ENCODE peak calls at places on chromosomes 12 and 14, in six cellular contexts. One of them, this sample, is unnamed. For H3K4me1, the result is how much of the 10 kb centered on the place peaks cover.

GRCh38 chr12:1925125-1925963 is 6.9 kb upstream of the CACNA2D4 start:
- DNase-seq in MM.1S: no peak
- DNase-seq in CD8-positive, alpha-beta T cell: no peak
- DNase-seq in PC-3: no peak
- DNase-seq in CD8-positive, alpha-beta memory T cell: no peak
- DNase-seq in mesendoderm: no peak
- DNase-seq in this sample: peak

GRCh38 chr12:124264089-124264795 is 30.7 kb upstream of the RFLNA start:
- DNase-seq in CD8-positive, alpha-beta T cell: no peak
- DNase-seq in MM.1S: no peak
- DNase-seq in PC-3: no peak
- DNase-seq in CD8-positive, alpha-beta memory T cell: no peak
- DNase-seq in mesendoderm: no peak
- DNase-seq in this sample: no peak

GRCh38 chr12:49471557-49471956 is 67.3 kb upstream of the KCNH3 start:
- DNase-seq in PC-3: no peak
- DNase-seq in MM.1S: no peak
- DNase-seq in CD8-positive, alpha-beta T cell: no peak
- DNase-seq in CD8-positive, alpha-beta memory T cell: no peak
- DNase-seq in mesendoderm: no peak
- DNase-seq in this sample: no peak

GRCh38 chr12:102120564-102120873 is 536 bp downstream of the PARPBP start:
- DNase-seq in CD8-positive, alpha-beta T cell: no peak
- DNase-seq in PC-3: no peak
- DNase-seq in mesendoderm: no peak
- DNase-seq in MM.1S: no peak
- DNase-seq in CD8-positive, alpha-beta memory T cell: no peak
- DNase-seq in this sample: no peak

GRCh38 chr14:30291216-30291615 is 267.7 kb upstream of the G2E3 start:
- DNase-seq in mesendoderm: no peak
- DNase-seq in CD8-positive, alpha-beta memory T cell: no peak
- DNase-seq in CD8-positive, alpha-beta T cell: no peak
- DNase-seq in PC-3: peak
- DNase-seq in MM.1S: no peak
- DNase-seq in this sample: no peak

GRCh38 chr14:104776961-104777807 is 18.4 kb downstream of the AKT1 start:
- DNase-seq in CD8-positive, alpha-beta memory T cell: no peak
- DNase-seq in PC-3: no peak
- DNase-seq in mesendoderm: no peak
- DNase-seq in CD8-positive, alpha-beta T cell: no peak
- DNase-seq in MM.1S: no peak
- DNase-seq in this sample: no peak

GRCh38 chr12:94777936-94778335 is 127.6 kb upstream of the TMCC3 start:
- DNase-seq in CD8-positive, alpha-beta memory T cell: no peak
- DNase-seq in mesendoderm: no peak
- DNase-seq in MM.1S: no peak
- DNase-seq in CD8-positive, alpha-beta T cell: no peak
- DNase-seq in PC-3: no peak
- DNase-seq in this sample: no peak

GRCh38 chr12:105444050-105444808 is 113.7 kb downstream of the C12orf75 start:
- DNase-seq in PC-3: no peak
- DNase-seq in CD8-positive, alpha-beta T cell: no peak
- DNase-seq in mesendoderm: no peak
- DNase-seq in MM.1S: no peak
- DNase-seq in CD8-positive, alpha-beta memory T cell: no peak
- DNase-seq in this sample: no peak

GRCh38 chr12:115598827-115599226 is 678.7 kb downstream of the MED13L start:
- DNase-seq in mesendoderm: peak
- DNase-seq in CD8-positive, alpha-beta memory T cell: no peak
- DNase-seq in CD8-positive, alpha-beta T cell: no peak
- DNase-seq in MM.1S: no peak
- DNase-seq in PC-3: no peak
- DNase-seq in this sample: no peak

GRCh38 chr14:91369628-91370445 is 47.8 kb downstream of the CCDC88C start:
- DNase-seq in PC-3: peak
- DNase-seq in mesendoderm: no peak
- DNase-seq in MM.1S: peak
- DNase-seq in CD8-positive, alpha-beta T cell: no peak
- DNase-seq in CD8-positive, alpha-beta memory T cell: no peak
- DNase-seq in this sample: no peak

GRCh38 chr12:389138-390096 is at the start of gene KDM5A:
- DNase-seq in CD8-positive, alpha-beta T cell: peak
- DNase-seq in MM.1S: peak
- DNase-seq in mesendoderm: peak
- DNase-seq in PC-3: peak
- DNase-seq in CD8-positive, alpha-beta memory T cell: peak
- DNase-seq in this sample: peak

GRCh38 chr12:2348477-2348852 is 295.7 kb downstream of the CACNA1C start:
- DNase-seq in PC-3: no peak
- DNase-seq in CD8-positive, alpha-beta T cell: no peak
- DNase-seq in mesendoderm: no peak
- DNase-seq in CD8-positive, alpha-beta memory T cell: no peak
- DNase-seq in MM.1S: no peak
- DNase-seq in this sample: no peak

GRCh38 chr12:47987411-47988072 is 16.7 kb downstream of the COL2A1 start:
- DNase-seq in CD8-positive, alpha-beta T cell: no peak
- DNase-seq in MM.1S: no peak
- DNase-seq in CD8-positive, alpha-beta memory T cell: no peak
- DNase-seq in PC-3: no peak
- DNase-seq in mesendoderm: no peak
- DNase-seq in this sample: no peak

GRCh38 chr12:60803147-60803546 is 1207.3 kb downstream of the SLC16A7 start:
- DNase-seq in CD8-positive, alpha-beta memory T cell: no peak
- DNase-seq in PC-3: no peak
- DNase-seq in mesendoderm: no peak
- DNase-seq in MM.1S: no peak
- DNase-seq in CD8-positive, alpha-beta T cell: no peak
- DNase-seq in this sample: no peak

GRCh38 chr14:105162374-105162979 is 6.1 kb downstream of the JAG2 start:
- DNase-seq in CD8-positive, alpha-beta T cell: no peak
- DNase-seq in CD8-positive, alpha-beta memory T cell: no peak
- DNase-seq in MM.1S: no peak
- DNase-seq in PC-3: peak
- DNase-seq in mesendoderm: peak
- DNase-seq in this sample: no peak

GRCh38 chr12:110677206-110677911 is 11.6 kb downstream of the HVCN1 start:
- DNase-seq in PC-3: no peak
- DNase-seq in CD8-positive, alpha-beta memory T cell: no peak
- DNase-seq in CD8-positive, alpha-beta T cell: no peak
- DNase-seq in MM.1S: peak
- DNase-seq in mesendoderm: peak
- DNase-seq in this sample: peak

GRCh38 chr12:64890873-64891468 is 66.5 kb downstream of the TBC1D30 start:
- DNase-seq in MM.1S: peak
- DNase-seq in CD8-positive, alpha-beta memory T cell: peak
- DNase-seq in CD8-positive, alpha-beta T cell: no peak
- DNase-seq in mesendoderm: peak
- DNase-seq in PC-3: peak
- DNase-seq in this sample: peak

GRCh38 chr12:100675432-100675831 is 101.9 kb downstream of the GAS2L3 start:
- DNase-seq in CD8-positive, alpha-beta memory T cell: no peak
- DNase-seq in CD8-positive, alpha-beta T cell: no peak
- DNase-seq in PC-3: peak
- DNase-seq in MM.1S: no peak
- DNase-seq in mesendoderm: no peak
- DNase-seq in this sample: no peak

GRCh38 chr12:70733385-70733784 is 96.2 kb upstream of the PTPRB start:
- DNase-seq in mesendoderm: peak
- DNase-seq in PC-3: peak
- DNase-seq in CD8-positive, alpha-beta T cell: no peak
- DNase-seq in CD8-positive, alpha-beta memory T cell: no peak
- DNase-seq in MM.1S: peak
- DNase-seq in this sample: peak

GRCh38 chr12:98228619-98229538 is 286.5 kb upstream of the TMPO start:
- DNase-seq in mesendoderm: no peak
- DNase-seq in MM.1S: no peak
- DNase-seq in CD8-positive, alpha-beta memory T cell: no peak
- DNase-seq in PC-3: no peak
- DNase-seq in CD8-positive, alpha-beta T cell: no peak
- DNase-seq in this sample: no peak

GRCh38 chr12:55172686-55173085 is 46.5 kb downstream of the OR9K2 start:
- DNase-seq in MM.1S: no peak
- DNase-seq in PC-3: no peak
- DNase-seq in CD8-positive, alpha-beta T cell: no peak
- DNase-seq in mesendoderm: no peak
- DNase-seq in CD8-positive, alpha-beta memory T cell: no peak
- DNase-seq in this sample: no peak

GRCh38 chr14:106826833-106827369 is 1300.5 kb downstream of the TMEM121 start:
- DNase-seq in PC-3: no peak
- DNase-seq in CD8-positive, alpha-beta T cell: no peak
- DNase-seq in mesendoderm: no peak
- DNase-seq in MM.1S: no peak
- DNase-seq in CD8-positive, alpha-beta memory T cell: no peak
- DNase-seq in this sample: no peak

GRCh38 chr14:34035177-34035933 is 84.5 kb upstream of the EGLN3 start:
- DNase-seq in PC-3: peak
- DNase-seq in CD8-positive, alpha-beta memory T cell: no peak
- DNase-seq in MM.1S: no peak
- DNase-seq in CD8-positive, alpha-beta T cell: no peak
- DNase-seq in mesendoderm: no peak
- DNase-seq in this sample: no peak

GRCh38 chr12:25723921-25724491 is 170.9 kb upstream of the LMNTD1 start:
- DNase-seq in PC-3: peak
- DNase-seq in MM.1S: no peak
- DNase-seq in CD8-positive, alpha-beta memory T cell: no peak
- DNase-seq in CD8-positive, alpha-beta T cell: no peak
- DNase-seq in mesendoderm: no peak
- DNase-seq in this sample: no peak

GRCh38 chr12:95473440-95473946 is 459 bp upstream of the METAP2 start:
- DNase-seq in CD8-positive, alpha-beta T cell: peak
- DNase-seq in MM.1S: peak
- DNase-seq in mesendoderm: no peak
- DNase-seq in PC-3: peak
- DNase-seq in CD8-positive, alpha-beta memory T cell: no peak
- DNase-seq in this sample: peak

GRCh38 chr14:104389326-104390220 is 190.0 kb upstream of the C14orf180 start:
- DNase-seq in mesendoderm: no peak
- DNase-seq in PC-3: no peak
- DNase-seq in CD8-positive, alpha-beta memory T cell: peak
- DNase-seq in CD8-positive, alpha-beta T cell: no peak
- DNase-seq in MM.1S: no peak
- DNase-seq in this sample: peak

GRCh38 chr12:79883216-79883615 is 51.7 kb downstream of the PPP1R12A start:
- DNase-seq in PC-3: peak
- DNase-seq in mesendoderm: no peak
- DNase-seq in CD8-positive, alpha-beta T cell: no peak
- DNase-seq in CD8-positive, alpha-beta memory T cell: no peak
- DNase-seq in MM.1S: no peak
- DNase-seq in this sample: no peak

GRCh38 chr14:64760146-64760755 is 56.0 kb downstream of the PLEKHG3 start:
- DNase-seq in PC-3: peak
- DNase-seq in mesendoderm: peak
- DNase-seq in MM.1S: peak
- DNase-seq in CD8-positive, alpha-beta T cell: peak
- DNase-seq in CD8-positive, alpha-beta memory T cell: peak
- DNase-seq in this sample: peak

GRCh38 chr14:96717116-96717515 is 80.1 kb upstream of the VRK1 start:
- DNase-seq in CD8-positive, alpha-beta memory T cell: no peak
- DNase-seq in MM.1S: no peak
- DNase-seq in CD8-positive, alpha-beta T cell: no peak
- DNase-seq in mesendoderm: no peak
- DNase-seq in PC-3: no peak
- DNase-seq in this sample: no peak

GRCh38 chr12:20475542-20475941 is 107.2 kb downstream of the PDE3A start:
- DNase-seq in CD8-positive, alpha-beta T cell: no peak
- DNase-seq in MM.1S: no peak
- DNase-seq in PC-3: no peak
- DNase-seq in mesendoderm: no peak
- DNase-seq in CD8-positive, alpha-beta memory T cell: no peak
- DNase-seq in this sample: no peak

GRCh38 chr12:132445884-132446471 is 44.0 kb upstream of the FBRSL1 start:
- DNase-seq in mesendoderm: peak
- DNase-seq in CD8-positive, alpha-beta T cell: peak
- DNase-seq in PC-3: peak
- DNase-seq in CD8-positive, alpha-beta memory T cell: peak
- DNase-seq in MM.1S: no peak
- DNase-seq in this sample: no peak

GRCh38 chr12:120225200-120225558 is 24.3 kb upstream of the RPLP0 start:
- DNase-seq in CD8-positive, alpha-beta memory T cell: no peak
- DNase-seq in PC-3: no peak
- DNase-seq in CD8-positive, alpha-beta T cell: no peak
- DNase-seq in MM.1S: no peak
- DNase-seq in mesendoderm: peak
- DNase-seq in this sample: no peak
- H3K4me1 ChIP-seq in CD8-positive, alpha-beta memory T cell: under half
- H3K4me1 ChIP-seq in PC-3: under half
- H3K4me1 ChIP-seq in CD8-positive, alpha-beta T cell: half or more
- H3K4me1 ChIP-seq in MM.1S: under half
- H3K4me1 ChIP-seq in mesendoderm: under half
- H3K4me1 ChIP-seq in this sample: under half

GRCh38 chr12:28954333-28954732 is 194.7 kb upstream of the FAR2 start:
- DNase-seq in CD8-positive, alpha-beta memory T cell: no peak
- DNase-seq in mesendoderm: no peak
- DNase-seq in MM.1S: no peak
- DNase-seq in CD8-positive, alpha-beta T cell: no peak
- DNase-seq in PC-3: no peak
- DNase-seq in this sample: no peak
- H3K4me3 ChIP-seq in CD8-positive, alpha-beta memory T cell: no peak
- H3K4me3 ChIP-seq in mesendoderm: no peak
- H3K4me3 ChIP-seq in MM.1S: no peak
- H3K4me3 ChIP-seq in CD8-positive, alpha-beta T cell: no peak
- H3K4me3 ChIP-seq in PC-3: no peak
- H3K4me3 ChIP-seq in this sample: no peak

DNA sequence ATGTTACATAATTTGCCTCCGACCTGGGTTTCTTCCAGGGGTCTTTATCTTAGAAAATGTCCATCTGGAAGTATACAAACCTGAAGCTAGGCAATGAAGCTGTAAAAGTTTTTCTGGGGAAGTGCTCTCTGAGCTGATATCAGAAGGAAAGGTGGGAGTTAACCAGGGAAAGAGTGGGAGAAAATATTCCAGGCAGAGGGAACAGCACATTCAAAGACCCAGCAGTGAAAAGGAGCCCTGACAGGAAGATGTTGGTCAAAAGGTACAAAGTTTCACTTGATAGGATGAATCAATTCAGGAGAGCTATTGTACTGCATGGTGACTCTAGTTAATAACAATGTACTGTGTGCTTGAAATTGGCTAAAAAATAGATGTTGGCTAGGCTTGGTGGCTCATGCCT is 17.8 kb upstream of the CIT start:
- DNase-seq in mesendoderm: no peak
- DNase-seq in MM.1S: no peak
- DNase-seq in PC-3: no peak
- DNase-seq in CD8-positive, alpha-beta memory T cell: no peak
- DNase-seq in CD8-positive, alpha-beta T cell: no peak
- DNase-seq in this sample: no peak
- H3K4me1 ChIP-seq in mesendoderm: under half
- H3K4me1 ChIP-seq in MM.1S: under half
- H3K4me1 ChIP-seq in PC-3: under half
- H3K4me1 ChIP-seq in CD8-positive, alpha-beta memory T cell: under half
- H3K4me1 ChIP-seq in CD8-positive, alpha-beta T cell: under half
- H3K4me1 ChIP-seq in this sample: under half

DNA sequence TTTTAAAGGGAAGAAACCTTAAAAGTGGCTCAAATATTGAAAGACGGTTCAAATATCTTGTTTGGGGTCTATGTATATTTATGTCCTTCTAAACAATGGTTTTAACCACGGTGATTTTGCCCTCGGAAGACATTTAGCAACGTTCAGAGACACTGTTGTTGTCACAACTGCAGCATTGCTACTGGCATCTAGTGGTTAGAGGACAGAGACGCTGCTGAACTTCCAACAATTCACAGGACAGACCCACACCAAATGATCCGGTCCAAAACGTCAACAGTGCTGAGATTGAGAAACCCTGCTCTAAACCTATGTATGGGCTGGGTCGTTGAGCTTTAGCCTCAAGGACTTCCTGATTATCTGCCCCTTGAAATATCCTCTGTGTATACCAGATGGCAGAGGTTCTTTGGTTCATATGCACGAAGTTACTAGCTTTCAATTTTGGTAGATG is 1.7 kb downstream of the ANGEL1 start:
- DNase-seq in CD8-positive, alpha-beta T cell: no peak
- DNase-seq in PC-3: peak
- DNase-seq in mesendoderm: peak
- DNase-seq in MM.1S: peak
- DNase-seq in CD8-positive, alpha-beta memory T cell: peak
- DNase-seq in this sample: peak
- H3K4me3 ChIP-seq in CD8-positive, alpha-beta T cell: peak
- H3K4me3 ChIP-seq in PC-3: peak
- H3K4me3 ChIP-seq in mesendoderm: no peak
- H3K4me3 ChIP-seq in MM.1S: peak
- H3K4me3 ChIP-seq in CD8-positive, alpha-beta memory T cell: peak
- H3K4me3 ChIP-seq in this sample: peak